ENCODE peak calls at places on chromosomes 5 and 9, in nine cellular contexts. O is cardiac muscle cell, X is ascending aorta, A is astrocyte, N is HFF-Myc, G is fibroblast of the aortic adventitia, V is AG10803, L is A549, W is endothelial cell. I is an unnamed sample.

GRCh38 chr5:152472096-152472495 is 67.0 kb upstream of the NMUR2 start:
- DNase-seq in N (no peak), L (no peak), A (no peak), O (no peak), G (no peak), W (no peak), X (no peak), V (no peak), I (no peak)

GRCh38 chr9:81535542-81536241 is 153.7 kb downstream of the TLE1 start:
- DNase-seq in G (peak), A (peak), N (no peak), O (peak), L (peak), W (no peak), X (no peak), V (peak), I (no peak)

GRCh38 chr9:3181049-3181953 is 337.4 kb upstream of the PUM3 start:
- DNase-seq in V (no peak), O (peak), L (peak), N (no peak), G (peak), X (no peak), W (peak), A (no peak), I (peak)

GRCh38 chr9:83959061-83959460 is 21.0 kb downstream of the HNRNPK start:
- DNase-seq in X (no peak), N (peak), O (peak), A (peak), W (no peak), G (peak), V (peak), L (no peak), I (no peak)

GRCh38 chr9:87194471-87194870 is 247.2 kb upstream of the GAS1 start:
- DNase-seq in L (no peak), N (peak), G (peak), O (peak), W (no peak), X (no peak), V (peak), A (peak), I (no peak)

GRCh38 chr5:150272531-150272930 is 17.0 kb downstream of the CAMK2A start:
- DNase-seq in L (peak), W (peak), X (no peak), A (no peak), G (peak), V (peak), N (no peak), O (peak), I (no peak)

GRCh38 chr9:34206561-34206960 is 27.7 kb downstream of the UBAP1 start:
- DNase-seq in N (no peak), A (no peak), O (peak), X (no peak), W (no peak), L (no peak), G (peak), V (no peak), I (no peak)

GRCh38 chr9:133793471-133793870 is 55.3 kb upstream of the SARDH start:
- DNase-seq in X (no peak), N (no peak), O (no peak), L (no peak), W (no peak), V (no peak), A (no peak), G (no peak), I (no peak)

GRCh38 chr5:178349607-178350353 is 117.2 kb upstream of the PHYKPL start:
- DNase-seq in A (no peak), X (no peak), G (no peak), N (no peak), L (no peak), V (no peak), W (no peak), O (no peak), I (no peak)

GRCh38 chr9:13845460-13845859 is 468.5 kb downstream of the NFIB start:
- DNase-seq in O (peak), X (no peak), G (peak), W (no peak), L (no peak), A (peak), V (peak), N (no peak), I (no peak)

GRCh38 chr9:17725399-17726010 is 146.6 kb downstream of the SH3GL2 start:
- DNase-seq in A (no peak), W (no peak), N (no peak), V (no peak), X (no peak), O (no peak), G (no peak), L (no peak), I (no peak)

GRCh38 chr9:134710912-134711311 is 69.3 kb downstream of the COL5A1 start:
- DNase-seq in X (no peak), V (no peak), W (no peak), N (no peak), G (no peak), O (no peak), A (no peak), L (no peak), I (no peak)

GRCh38 chr5:15690611-15691010 is 190.6 kb downstream of the FBXL7 start:
- DNase-seq in O (peak), V (peak), X (no peak), G (peak), N (no peak), L (no peak), W (no peak), A (peak), I (no peak)

GRCh38 chr9:6673326-6674025 is 27.9 kb upstream of the GLDC start:
- DNase-seq in V (no peak), L (no peak), X (no peak), W (no peak), A (no peak), G (no peak), O (no peak), N (no peak), I (no peak)

GRCh38 chr5:44795496-44795895 is 13.3 kb upstream of the MRPS30 start:
- DNase-seq in O (no peak), X (no peak), V (no peak), L (no peak), A (no peak), G (no peak), N (no peak), W (no peak), I (no peak)

DNA sequence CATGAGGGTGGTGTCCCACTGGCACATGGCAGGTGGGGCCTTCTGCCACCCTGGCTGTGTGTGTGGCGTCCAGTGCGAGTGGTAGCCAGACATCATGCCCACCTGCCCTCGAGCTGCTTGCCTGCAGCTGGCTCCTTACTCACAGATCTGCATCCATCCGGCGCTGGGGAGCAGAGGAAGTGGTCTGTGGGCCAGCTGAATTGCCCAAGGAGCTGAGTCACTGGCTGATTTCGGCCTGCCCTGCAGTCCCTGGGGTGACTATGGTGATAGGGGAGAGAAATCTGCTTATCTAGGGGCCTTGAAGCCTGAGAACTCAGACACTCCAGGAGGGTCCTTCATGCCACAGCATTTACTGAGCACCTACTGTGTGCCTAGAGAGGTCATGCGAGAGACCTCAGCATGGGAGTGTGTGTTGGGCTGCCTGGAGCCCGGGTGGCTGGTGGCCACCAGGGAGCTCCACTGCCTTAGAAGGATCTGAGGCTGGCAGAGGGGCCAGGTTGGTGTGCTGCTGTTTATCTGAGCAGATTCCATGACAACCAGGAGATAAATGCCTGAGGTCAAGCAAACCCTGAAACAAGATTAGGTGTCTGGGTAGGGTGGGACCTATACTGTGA is 57.1 kb downstream of the SLC22A5 start:
- DNase-seq in G (peak), W (no peak), L (peak), A (peak), O (peak), X (peak), N (peak), V (peak), I (no peak)
- TF ChIP-seq CTCF in G (peak), W (no peak), L (peak), A (peak), O (peak), X (peak), N (peak), V (peak), I (peak)

GRCh38 chr5:59039296-59040006 is 456.6 kb downstream of the RAB3C start:
- DNase-seq in W (peak), V (peak), G (peak), X (peak), A (peak), L (no peak), N (no peak), O (peak), I (peak)
- TF ChIP-seq CTCF in W (no peak), V (no peak), G (no peak), X (no peak), A (no peak), L (no peak), N (no peak), O (no peak), I (no peak)

DNA sequence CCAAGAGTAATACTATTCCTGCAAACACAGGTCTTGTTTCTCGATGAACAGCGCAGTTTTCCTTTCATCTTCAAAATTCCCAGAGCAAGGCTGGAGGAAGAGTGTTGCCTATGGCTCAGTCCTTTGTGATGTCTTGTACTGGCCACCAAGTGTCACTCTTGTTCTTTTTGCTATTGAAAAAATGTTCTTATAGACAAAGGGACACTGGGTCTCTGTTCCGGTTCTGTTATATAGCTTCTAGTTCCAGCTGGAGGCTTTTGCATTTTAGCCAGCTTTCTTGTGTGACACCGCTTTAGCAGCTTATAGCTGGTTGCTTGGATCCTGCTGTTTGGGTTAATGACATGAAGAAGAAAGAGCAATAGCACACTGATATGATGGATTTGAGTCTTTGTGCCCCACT is 343.7 kb upstream of the KCNN2 start:
- DNase-seq in A (no peak), W (no peak), N (no peak), V (no peak), O (no peak), X (no peak), L (no peak), G (no peak), I (no peak)
- TF ChIP-seq CTCF in A (no peak), W (peak), N (peak), V (no peak), O (no peak), X (no peak), L (no peak), G (no peak), I (peak)

DNA sequence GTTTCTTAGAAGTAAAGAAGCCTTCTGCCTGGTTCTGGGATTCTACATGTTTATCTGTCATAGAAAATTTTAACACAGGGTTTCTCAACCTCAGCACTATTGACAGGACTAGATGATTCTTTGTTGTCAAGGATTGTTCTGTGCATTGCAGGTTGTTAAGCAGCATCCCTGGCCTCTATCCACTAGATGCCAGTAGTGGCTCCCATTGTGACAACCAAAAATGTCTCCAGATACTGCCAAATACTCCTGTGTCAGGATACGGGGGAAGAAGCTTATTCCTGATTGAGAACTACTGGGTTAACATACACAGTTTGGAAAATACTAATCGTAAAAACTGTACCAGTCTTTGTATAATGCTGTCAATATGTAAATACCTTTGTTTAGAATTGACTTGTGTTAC is 167.1 kb downstream of the NIPBL start:
- DNase-seq in N (no peak), V (no peak), L (no peak), X (no peak), G (no peak), W (no peak), A (no peak), O (peak), I (no peak)
- TF ChIP-seq CTCF in N (peak), V (no peak), L (peak), X (no peak), G (no peak), W (no peak), A (no peak), O (peak), I (no peak)

GRCh38 chr5:90162324-90162723 is 247.2 kb downstream of the CETN3 start:
- DNase-seq in O (no peak), X (no peak), N (no peak), A (no peak), G (no peak), L (no peak), W (no peak), V (no peak), I (no peak)

GRCh38 chr5:90153031-90153430 is 256.5 kb downstream of the CETN3 start:
- DNase-seq in N (no peak), X (no peak), G (peak), L (no peak), O (peak), V (no peak), A (no peak), W (no peak), I (no peak)

GRCh38 chr5:90161399-90161798 is 248.2 kb downstream of the CETN3 start:
- DNase-seq in W (peak), N (no peak), L (no peak), O (peak), X (no peak), G (peak), V (peak), A (peak), I (no peak)

DNA sequence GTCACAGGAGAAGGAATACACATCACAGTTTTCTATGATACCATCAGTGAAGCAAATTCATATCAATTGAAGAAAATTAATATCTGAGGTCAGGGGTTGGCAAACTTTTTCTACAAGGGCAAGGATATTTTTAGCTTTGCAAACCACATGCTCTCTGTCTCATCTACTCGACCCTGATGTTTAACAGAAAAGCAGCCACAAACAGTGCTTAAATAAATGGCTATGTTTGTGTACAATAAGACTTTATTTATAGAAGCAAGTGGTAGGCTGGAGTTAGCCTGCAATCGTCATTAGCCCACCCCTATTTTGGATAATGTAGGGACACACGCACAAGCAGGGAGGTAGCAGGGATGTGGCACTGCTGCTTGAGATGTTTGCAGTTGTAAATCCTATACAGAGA is 251.4 kb downstream of the CETN3 start:
- DNase-seq in X (no peak), A (no peak), G (no peak), V (no peak), N (no peak), W (no peak), O (no peak), L (no peak), I (no peak)
- TF ChIP-seq CTCF in X (no peak), A (no peak), G (no peak), V (no peak), N (no peak), W (no peak), O (no peak), L (no peak), I (no peak)

GRCh38 chr5:149264432-149265069 is 7.1 kb upstream of the AFAP1L1 start:
- DNase-seq in A (no peak), N (no peak), G (no peak), W (peak), L (peak), V (no peak), X (no peak), O (no peak), I (peak)
- TF ChIP-seq CTCF in A (peak), N (peak), G (peak), W (peak), L (no peak), V (peak), X (no peak), O (peak), I (peak)

GRCh38 chr5:169149317-169149716 is 151.6 kb downstream of the SLIT3 start:
- DNase-seq in W (peak), A (no peak), G (no peak), X (no peak), O (no peak), L (peak), V (no peak), N (no peak), I (no peak)
- TF ChIP-seq CTCF in W (peak), A (no peak), G (no peak), X (no peak), O (peak), L (peak), V (peak), N (peak), I (peak)

GRCh38 chr5:101977729-101978345 is 318.2 kb downstream of the SLCO4C1 start:
- DNase-seq in A (peak), G (peak), X (no peak), W (peak), L (peak), N (peak), V (peak), O (peak), I (no peak)
- TF ChIP-seq CTCF in A (peak), G (peak), X (no peak), W (peak), L (peak), N (peak), V (peak), O (peak), I (peak)

GRCh38 chr5:78472469-78473106 is 112.2 kb downstream of the SCAMP1 start:
- DNase-seq in W (no peak), X (no peak), V (peak), L (no peak), O (peak), G (peak), A (peak), N (no peak), I (no peak)
- TF ChIP-seq CTCF in W (no peak), X (no peak), V (peak), L (peak), O (peak), G (peak), A (peak), N (peak), I (no peak)

GRCh38 chr5:134236820-134237219 is 10.9 kb upstream of the PPP2CA start:
- DNase-seq in X (no peak), W (no peak), A (no peak), O (no peak), V (no peak), N (no peak), L (no peak), G (no peak), I (no peak)

GRCh38 chr5:134240421-134240962 is 14.6 kb upstream of the PPP2CA start:
- DNase-seq in L (no peak), W (no peak), A (peak), O (peak), V (peak), G (peak), X (no peak), N (no peak), I (no peak)

GRCh38 chr5:134242146-134242545 is 16.3 kb upstream of the PPP2CA start:
- DNase-seq in N (no peak), G (peak), V (peak), X (no peak), O (peak), L (no peak), W (no peak), A (peak), I (no peak)

GRCh38 chr5:134236208-134236761 is 10.4 kb upstream of the PPP2CA start:
- DNase-seq in X (no peak), N (no peak), A (no peak), G (peak), O (no peak), L (no peak), V (no peak), W (no peak), I (no peak)
- TF ChIP-seq CTCF in X (no peak), N (no peak), A (no peak), G (no peak), O (no peak), L (no peak), V (no peak), W (no peak), I (no peak)